ENCODE peak calls at places on chromosomes 16 and 17, in ten cellular contexts. One of them, this sample, is unnamed.

GRCh38 chr16:88303890-88304819 is 78.6 kb upstream of the ZNF469 start:
- DNase-seq in thyroid gland: no peak
- DNase-seq in stomach: no peak
- DNase-seq in right atrium auricular region: peak; percentile 70
- DNase-seq in CD8-positive, alpha-beta T cell: no peak
- DNase-seq in kidney epithelial cell: peak; percentile 49
- DNase-seq in transverse colon: no peak
- DNase-seq in hepatocyte: peak; percentile 82
- DNase-seq in foreskin fibroblast: peak; percentile 92
- DNase-seq in thoracic aorta: no peak
- DNase-seq in this sample: no peak

GRCh38 chr16:86575754-86576557 is 2.4 kb upstream of the FOXL1 start:
- DNase-seq in thyroid gland: peak; percentile 27
- DNase-seq in stomach: peak; percentile 55
- DNase-seq in right atrium auricular region: peak; percentile 83
- DNase-seq in CD8-positive, alpha-beta T cell: no peak
- DNase-seq in kidney epithelial cell: peak; percentile 83
- DNase-seq in transverse colon: peak; percentile 60
- DNase-seq in hepatocyte: peak; percentile 87
- DNase-seq in foreskin fibroblast: peak; percentile 96
- DNase-seq in thoracic aorta: peak; percentile 79
- DNase-seq in this sample: peak; percentile 96

GRCh38 chr16:30875881-30876791 is 17.7 kb downstream of the BCL7C start:
- DNase-seq in thyroid gland: no peak
- DNase-seq in stomach: no peak
- DNase-seq in right atrium auricular region: no peak
- DNase-seq in CD8-positive, alpha-beta T cell: peak; percentile 30
- DNase-seq in kidney epithelial cell: no peak
- DNase-seq in transverse colon: peak; percentile 27
- DNase-seq in hepatocyte: no peak
- DNase-seq in foreskin fibroblast: no peak
- DNase-seq in thoracic aorta: no peak
- DNase-seq in this sample: no peak

GRCh38 chr16:49373504-49373903 is at the start of gene C16orf78:
- DNase-seq in thyroid gland: no peak
- DNase-seq in stomach: no peak
- DNase-seq in right atrium auricular region: no peak
- DNase-seq in CD8-positive, alpha-beta T cell: no peak
- DNase-seq in kidney epithelial cell: no peak
- DNase-seq in transverse colon: no peak
- DNase-seq in hepatocyte: no peak
- DNase-seq in foreskin fibroblast: no peak
- DNase-seq in thoracic aorta: no peak
- DNase-seq in this sample: no peak

GRCh38 chr17:146546-146945 is 9.2 kb downstream of the SCGB1C2 start:
- DNase-seq in thyroid gland: no peak
- DNase-seq in stomach: peak; percentile 10
- DNase-seq in right atrium auricular region: peak; percentile 56
- DNase-seq in CD8-positive, alpha-beta T cell: no peak
- DNase-seq in kidney epithelial cell: no peak
- DNase-seq in transverse colon: no peak
- DNase-seq in hepatocyte: no peak
- DNase-seq in foreskin fibroblast: no peak
- DNase-seq in thoracic aorta: no peak
- DNase-seq in this sample: no peak

GRCh38 chr16:11264155-11264832 is 4.8 kb downstream of the TNP2 start:
- DNase-seq in thyroid gland: no peak
- DNase-seq in stomach: no peak
- DNase-seq in right atrium auricular region: no peak
- DNase-seq in CD8-positive, alpha-beta T cell: no peak
- DNase-seq in kidney epithelial cell: no peak
- DNase-seq in transverse colon: peak; percentile 35
- DNase-seq in hepatocyte: no peak
- DNase-seq in foreskin fibroblast: no peak
- DNase-seq in thoracic aorta: no peak
- DNase-seq in this sample: no peak

GRCh38 chr17:50764860-50765259 is 2.5 kb downstream of the ANKRD40CL start:
- DNase-seq in thyroid gland: no peak
- DNase-seq in stomach: no peak
- DNase-seq in right atrium auricular region: no peak
- DNase-seq in CD8-positive, alpha-beta T cell: no peak
- DNase-seq in kidney epithelial cell: no peak
- DNase-seq in transverse colon: no peak
- DNase-seq in hepatocyte: no peak
- DNase-seq in foreskin fibroblast: no peak
- DNase-seq in thoracic aorta: no peak
- DNase-seq in this sample: no peak

GRCh38 chr17:37527249-37527851 is 37.7 kb downstream of the DUSP14 start:
- DNase-seq in thyroid gland: no peak
- DNase-seq in stomach: no peak
- DNase-seq in right atrium auricular region: no peak
- DNase-seq in CD8-positive, alpha-beta T cell: no peak
- DNase-seq in kidney epithelial cell: peak; percentile 21
- DNase-seq in transverse colon: no peak
- DNase-seq in hepatocyte: peak; percentile 72
- DNase-seq in foreskin fibroblast: peak; percentile 49
- DNase-seq in thoracic aorta: no peak
- DNase-seq in this sample: no peak

GRCh38 chr17:45770632-45771472 is 13.3 kb upstream of the CRHR1 start:
- DNase-seq in thyroid gland: no peak
- DNase-seq in stomach: no peak
- DNase-seq in right atrium auricular region: no peak
- DNase-seq in CD8-positive, alpha-beta T cell: no peak
- DNase-seq in kidney epithelial cell: no peak
- DNase-seq in transverse colon: no peak
- DNase-seq in hepatocyte: no peak
- DNase-seq in foreskin fibroblast: no peak
- DNase-seq in thoracic aorta: no peak
- DNase-seq in this sample: no peak

GRCh38 chr17:40315678-40316570 is 6.9 kb downstream of the RARA start:
- DNase-seq in thyroid gland: no peak
- DNase-seq in stomach: peak; percentile 25
- DNase-seq in right atrium auricular region: no peak
- DNase-seq in CD8-positive, alpha-beta T cell: no peak
- DNase-seq in kidney epithelial cell: no peak
- DNase-seq in transverse colon: no peak
- DNase-seq in hepatocyte: no peak
- DNase-seq in foreskin fibroblast: no peak
- DNase-seq in thoracic aorta: no peak
- DNase-seq in this sample: no peak

GRCh38 chr16:31009894-31010293 is 544 bp downstream of the STX1B start:
- DNase-seq in thyroid gland: no peak
- DNase-seq in stomach: no peak
- DNase-seq in right atrium auricular region: no peak
- DNase-seq in CD8-positive, alpha-beta T cell: no peak
- DNase-seq in kidney epithelial cell: no peak
- DNase-seq in transverse colon: no peak
- DNase-seq in hepatocyte: no peak
- DNase-seq in foreskin fibroblast: no peak
- DNase-seq in thoracic aorta: no peak
- DNase-seq in this sample: no peak

GRCh38 chr16:19458722-19459379 is 41.2 kb downstream of the TMC5 start:
- DNase-seq in thyroid gland: no peak
- DNase-seq in stomach: no peak
- DNase-seq in right atrium auricular region: no peak
- DNase-seq in CD8-positive, alpha-beta T cell: no peak
- DNase-seq in kidney epithelial cell: no peak
- DNase-seq in transverse colon: no peak
- DNase-seq in hepatocyte: no peak
- DNase-seq in foreskin fibroblast: no peak
- DNase-seq in thoracic aorta: no peak
- DNase-seq in this sample: no peak

GRCh38 chr16:50473375-50473945 is 74.7 kb upstream of the NKD1 start:
- DNase-seq in thyroid gland: no peak
- DNase-seq in stomach: no peak
- DNase-seq in right atrium auricular region: no peak
- DNase-seq in CD8-positive, alpha-beta T cell: no peak
- DNase-seq in kidney epithelial cell: peak; percentile 50
- DNase-seq in transverse colon: no peak
- DNase-seq in hepatocyte: no peak
- DNase-seq in foreskin fibroblast: no peak
- DNase-seq in thoracic aorta: no peak
- DNase-seq in this sample: no peak

GRCh38 chr16:4291699-4292098 is 18.9 kb upstream of the TFAP4 start:
- DNase-seq in thyroid gland: no peak
- DNase-seq in stomach: no peak
- DNase-seq in right atrium auricular region: no peak
- DNase-seq in CD8-positive, alpha-beta T cell: no peak
- DNase-seq in kidney epithelial cell: no peak
- DNase-seq in transverse colon: no peak
- DNase-seq in hepatocyte: no peak
- DNase-seq in foreskin fibroblast: no peak
- DNase-seq in thoracic aorta: no peak
- DNase-seq in this sample: no peak

GRCh38 chr16:71645450-71645849 is 19.5 kb downstream of the MARVELD3 start:
- DNase-seq in thyroid gland: no peak
- DNase-seq in stomach: no peak
- DNase-seq in right atrium auricular region: no peak
- DNase-seq in CD8-positive, alpha-beta T cell: no peak
- DNase-seq in kidney epithelial cell: no peak
- DNase-seq in transverse colon: peak; percentile 28
- DNase-seq in hepatocyte: peak; percentile 23
- DNase-seq in foreskin fibroblast: no peak
- DNase-seq in thoracic aorta: no peak
- DNase-seq in this sample: no peak
- TF ChIP-seq CTCF in thyroid gland: peak; percentile 26
- TF ChIP-seq CTCF in stomach: peak; percentile 27
- TF ChIP-seq CTCF in right atrium auricular region: no peak
- TF ChIP-seq CTCF in CD8-positive, alpha-beta T cell: no peak
- TF ChIP-seq CTCF in kidney epithelial cell: peak; percentile 46
- TF ChIP-seq CTCF in transverse colon: peak; percentile 24
- TF ChIP-seq CTCF in hepatocyte: peak; percentile 31
- TF ChIP-seq CTCF in foreskin fibroblast: peak; percentile 26
- TF ChIP-seq CTCF in thoracic aorta: no peak
- TF ChIP-seq CTCF in this sample: peak; percentile 53

GRCh38 chr16:81932668-81933067 is 78.6 kb downstream of the SDR42E1 start:
- DNase-seq in thyroid gland: no peak
- DNase-seq in stomach: no peak
- DNase-seq in right atrium auricular region: no peak
- DNase-seq in CD8-positive, alpha-beta T cell: no peak
- DNase-seq in kidney epithelial cell: no peak
- DNase-seq in transverse colon: no peak
- DNase-seq in hepatocyte: no peak
- DNase-seq in foreskin fibroblast: no peak
- DNase-seq in thoracic aorta: no peak
- DNase-seq in this sample: peak; percentile 73
- TF ChIP-seq CTCF in thyroid gland: no peak
- TF ChIP-seq CTCF in stomach: no peak
- TF ChIP-seq CTCF in right atrium auricular region: no peak
- TF ChIP-seq CTCF in CD8-positive, alpha-beta T cell: no peak
- TF ChIP-seq CTCF in kidney epithelial cell: no peak
- TF ChIP-seq CTCF in transverse colon: no peak
- TF ChIP-seq CTCF in hepatocyte: no peak
- TF ChIP-seq CTCF in foreskin fibroblast: no peak
- TF ChIP-seq CTCF in thoracic aorta: no peak
- TF ChIP-seq CTCF in this sample: no peak

GRCh38 chr16:66152841-66153525 is 213.5 kb upstream of the CDH5 start:
- DNase-seq in thyroid gland: no peak
- DNase-seq in stomach: no peak
- DNase-seq in right atrium auricular region: no peak
- DNase-seq in CD8-positive, alpha-beta T cell: no peak
- DNase-seq in kidney epithelial cell: no peak
- DNase-seq in transverse colon: no peak
- DNase-seq in hepatocyte: no peak
- DNase-seq in foreskin fibroblast: no peak
- DNase-seq in thoracic aorta: no peak
- DNase-seq in this sample: no peak
- TF ChIP-seq CTCF in thyroid gland: no peak
- TF ChIP-seq CTCF in stomach: no peak
- TF ChIP-seq CTCF in right atrium auricular region: no peak
- TF ChIP-seq CTCF in CD8-positive, alpha-beta T cell: no peak
- TF ChIP-seq CTCF in kidney epithelial cell: no peak
- TF ChIP-seq CTCF in transverse colon: no peak
- TF ChIP-seq CTCF in hepatocyte: no peak
- TF ChIP-seq CTCF in foreskin fibroblast: no peak
- TF ChIP-seq CTCF in thoracic aorta: no peak
- TF ChIP-seq CTCF in this sample: peak; percentile 28

DNA sequence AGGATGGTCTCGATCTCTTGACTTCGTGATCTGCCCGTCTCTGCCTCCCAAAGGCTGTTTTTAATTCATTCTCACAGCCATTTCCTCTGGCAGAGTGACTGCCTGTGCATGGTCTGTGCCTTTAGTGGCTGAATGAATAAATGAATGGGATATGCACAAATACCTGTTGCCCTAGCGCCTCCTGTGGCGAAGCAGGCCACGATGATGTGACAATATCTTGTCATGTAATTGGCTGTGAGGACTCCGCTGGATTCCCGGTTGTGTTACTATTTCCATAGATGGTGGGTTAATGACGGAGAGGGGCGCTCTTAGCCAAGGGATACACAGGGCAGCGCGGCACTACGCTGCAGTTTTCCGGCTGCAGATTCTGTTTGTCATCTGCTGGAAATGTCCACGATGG is 26.8 kb upstream of the ENDOV start:
- DNase-seq in thyroid gland: no peak
- DNase-seq in stomach: no peak
- DNase-seq in right atrium auricular region: no peak
- DNase-seq in CD8-positive, alpha-beta T cell: no peak
- DNase-seq in kidney epithelial cell: no peak
- DNase-seq in transverse colon: no peak
- DNase-seq in hepatocyte: no peak
- DNase-seq in foreskin fibroblast: no peak
- DNase-seq in thoracic aorta: no peak
- DNase-seq in this sample: no peak
- TF ChIP-seq CTCF in thyroid gland: no peak
- TF ChIP-seq CTCF in stomach: no peak
- TF ChIP-seq CTCF in right atrium auricular region: no peak
- TF ChIP-seq CTCF in CD8-positive, alpha-beta T cell: no peak
- TF ChIP-seq CTCF in kidney epithelial cell: no peak
- TF ChIP-seq CTCF in transverse colon: no peak
- TF ChIP-seq CTCF in hepatocyte: no peak
- TF ChIP-seq CTCF in foreskin fibroblast: no peak
- TF ChIP-seq CTCF in thoracic aorta: no peak
- TF ChIP-seq CTCF in this sample: no peak

DNA sequence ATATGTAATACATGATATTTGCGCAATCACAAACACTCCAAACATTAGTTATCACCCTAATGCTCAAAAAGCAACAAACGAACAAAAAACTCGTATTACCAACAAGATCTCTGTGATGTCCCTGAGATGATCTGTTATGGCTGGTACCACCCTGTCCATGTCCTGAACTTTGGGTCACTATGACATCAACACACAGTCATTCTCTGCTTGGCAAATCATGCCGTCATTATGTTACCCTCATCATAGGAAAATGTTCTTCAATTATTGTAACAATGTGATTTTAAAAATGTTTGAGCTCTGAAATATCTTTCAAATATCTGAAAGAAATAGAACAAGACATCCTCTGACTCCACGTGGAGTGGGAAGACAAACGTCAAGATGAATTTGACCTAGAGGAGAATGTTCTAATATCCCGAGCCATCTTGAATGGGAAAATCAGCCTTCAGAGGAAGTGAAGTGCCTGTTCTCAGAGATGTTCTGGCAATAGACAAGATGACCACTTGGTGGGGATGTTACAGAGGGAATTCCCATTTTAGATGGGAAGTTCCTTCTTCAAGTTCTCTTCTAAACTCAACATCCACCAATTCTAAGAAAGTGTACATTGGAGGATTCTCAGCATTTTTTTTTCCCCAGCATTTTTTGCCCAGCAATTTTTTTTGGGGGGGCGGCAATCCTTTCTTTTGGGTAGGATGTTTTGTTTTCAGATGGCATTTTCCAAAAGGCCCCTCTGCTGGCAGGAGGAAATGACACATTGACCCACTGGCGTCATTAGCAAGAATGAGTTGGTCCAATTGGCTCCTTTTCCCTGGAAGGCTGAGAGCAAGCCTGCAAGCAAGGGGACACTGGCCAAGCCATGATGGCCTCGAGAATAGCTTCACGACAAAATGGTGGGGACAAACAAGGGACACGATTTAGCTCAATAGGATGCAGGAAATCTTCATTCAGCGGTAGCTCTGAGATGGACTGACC is 3.7 kb upstream of the HSD17B2 start:
- DNase-seq in thyroid gland: no peak
- DNase-seq in stomach: no peak
- DNase-seq in right atrium auricular region: no peak
- DNase-seq in CD8-positive, alpha-beta T cell: no peak
- DNase-seq in kidney epithelial cell: no peak
- DNase-seq in transverse colon: no peak
- DNase-seq in hepatocyte: peak; percentile 78
- DNase-seq in foreskin fibroblast: peak; percentile 60
- DNase-seq in thoracic aorta: no peak
- DNase-seq in this sample: no peak
- TF ChIP-seq CTCF in thyroid gland: peak; percentile 8
- TF ChIP-seq CTCF in stomach: peak; percentile 44
- TF ChIP-seq CTCF in right atrium auricular region: peak; percentile 60
- TF ChIP-seq CTCF in CD8-positive, alpha-beta T cell: no peak
- TF ChIP-seq CTCF in kidney epithelial cell: peak; percentile 68
- TF ChIP-seq CTCF in transverse colon: peak; percentile 58
- TF ChIP-seq CTCF in hepatocyte: peak; percentile 70
- TF ChIP-seq CTCF in foreskin fibroblast: peak; percentile 72
- TF ChIP-seq CTCF in thoracic aorta: no peak
- TF ChIP-seq CTCF in this sample: peak; percentile 56

This sample was measured in osteocyte.